ENCODE peak calls at places on chromosomes 3 and 15, in four cellular contexts. M, Q, S and V are unnamed samples.

GRCh38 chr3:4601926-4602325 is 108.8 kb downstream of the ITPR1 start:
- DNase-seq in M (no peak), Q (no peak), S (no peak), V (no peak)

GRCh38 chr3:111733154-111733553 is 125.9 kb upstream of the PHLDB2 start:
- DNase-seq in M (no peak), Q (no peak), S (no peak), V (no peak)

GRCh38 chr15:64699767-64700388 is 75.5 kb downstream of the RBPMS2 start:
- DNase-seq in M (no peak), Q (no peak), S (peak; percentile 68), V (no peak)

GRCh38 chr3:150447084-150447483 is 39.0 kb downstream of the TSC22D2 start:
- DNase-seq in M (no peak), Q (no peak), S (no peak), V (no peak)

GRCh38 chr3:20698896-20699295 is 512.9 kb upstream of the SGO1 start:
- DNase-seq in M (no peak), Q (no peak), S (no peak), V (no peak)

GRCh38 chr3:129618901-129619671 is 12.6 kb upstream of the PLXND1 start:
- DNase-seq in M (no peak), Q (no peak), S (no peak), V (no peak)

GRCh38 chr3:69391554-69391953 is 5.7 kb upstream of the FRMD4B start:
- DNase-seq in M (no peak), Q (no peak), S (no peak), V (no peak)

GRCh38 chr3:183895296-183895695 is 10.6 kb upstream of the PARL start:
- DNase-seq in M (no peak), Q (peak; percentile 38), S (peak; percentile 88), V (peak; percentile 24)

GRCh38 chr15:98805434-98806274 is 157.3 kb downstream of the IGF1R start:
- DNase-seq in M (no peak), Q (no peak), S (no peak), V (no peak)

GRCh38 chr3:123602325-123602724 is 17.5 kb upstream of the HACD2 start:
- DNase-seq in M (no peak), Q (no peak), S (no peak), V (peak; percentile 58)

GRCh38 chr3:152185941-152186630 is 82.6 kb upstream of the MBNL1 start:
- DNase-seq in M (no peak), Q (no peak), S (no peak), V (no peak)

GRCh38 chr3:99365979-99366378 is 272.4 kb upstream of the COL8A1 start:
- DNase-seq in M (no peak), Q (no peak), S (no peak), V (no peak)

GRCh38 chr3:87488725-87489124 is 212.3 kb upstream of the POU1F1 start:
- DNase-seq in M (no peak), Q (no peak), S (no peak), V (no peak)

GRCh38 chr3:155497930-155498647 is 204.6 kb upstream of the STRIT1 start:
- DNase-seq in M (no peak), Q (peak; percentile 80), S (no peak), V (peak; percentile 96)

GRCh38 chr3:194852345-194852744 is 166.7 kb downstream of the FAM43A start:
- DNase-seq in M (no peak), Q (no peak), S (no peak), V (no peak)